ENCODE peak calls at places on chromosomes 13 and 19, in seven cellular contexts. One of them, this sample, is unnamed.
A peak's percentile ranks its signal among the peaks of the same experiment; 100 is the strongest.

GRCh38 chr13:110409581-110409992 is 102.5 kb downstream of the COL4A2 start:
- DNase-seq in neural progenitor cell: no peak
- DNase-seq in PC-9: peak; percentile 59
- DNase-seq in dorsolateral prefrontal cortex: no peak
- DNase-seq in left lung: no peak
- DNase-seq in cardiac muscle cell: peak; percentile 75
- DNase-seq in ovary: no peak
- DNase-seq in this sample: no peak

GRCh38 chr13:20709782-20710181 is 6.3 kb downstream of the IL17D start:
- DNase-seq in left lung: no peak
- DNase-seq in cardiac muscle cell: no peak
- DNase-seq in ovary: no peak
- DNase-seq in neural progenitor cell: no peak
- DNase-seq in dorsolateral prefrontal cortex: no peak
- DNase-seq in PC-9: no peak
- DNase-seq in this sample: no peak

GRCh38 chr19:16779539-16780163 is 49.5 kb upstream of the SIN3B start:
- DNase-seq in ovary: no peak
- DNase-seq in neural progenitor cell: no peak
- DNase-seq in left lung: no peak
- DNase-seq in dorsolateral prefrontal cortex: no peak
- DNase-seq in PC-9: no peak
- DNase-seq in cardiac muscle cell: peak; percentile 42
- DNase-seq in this sample: no peak

GRCh38 chr19:34732548-34733255 is 1.3 kb upstream of the ZNF181 start:
- DNase-seq in ovary: peak; percentile 38
- DNase-seq in cardiac muscle cell: no peak
- DNase-seq in dorsolateral prefrontal cortex: no peak
- DNase-seq in left lung: no peak
- DNase-seq in PC-9: no peak
- DNase-seq in neural progenitor cell: peak; percentile 16
- DNase-seq in this sample: no peak

GRCh38 chr19:18157465-18158063 is 4.6 kb downstream of the PIK3R2 start:
- DNase-seq in cardiac muscle cell: no peak
- DNase-seq in dorsolateral prefrontal cortex: peak; percentile 66
- DNase-seq in ovary: peak; percentile 59
- DNase-seq in neural progenitor cell: peak; percentile 79
- DNase-seq in PC-9: no peak
- DNase-seq in left lung: no peak
- DNase-seq in this sample: no peak

GRCh38 chr13:101998129-101998528 is 403.7 kb downstream of the FGF14 start:
- DNase-seq in left lung: no peak
- DNase-seq in PC-9: no peak
- DNase-seq in ovary: no peak
- DNase-seq in neural progenitor cell: no peak
- DNase-seq in dorsolateral prefrontal cortex: no peak
- DNase-seq in cardiac muscle cell: no peak
- DNase-seq in this sample: no peak

GRCh38 chr13:110365876-110366275 is 58.8 kb downstream of the COL4A2 start:
- DNase-seq in left lung: no peak
- DNase-seq in PC-9: no peak
- DNase-seq in cardiac muscle cell: no peak
- DNase-seq in neural progenitor cell: no peak
- DNase-seq in dorsolateral prefrontal cortex: no peak
- DNase-seq in ovary: no peak
- DNase-seq in this sample: no peak

GRCh38 chr13:36806102-36806501 is 12.9 kb upstream of the RFXAP start:
- DNase-seq in cardiac muscle cell: no peak
- DNase-seq in neural progenitor cell: no peak
- DNase-seq in ovary: no peak
- DNase-seq in dorsolateral prefrontal cortex: no peak
- DNase-seq in left lung: no peak
- DNase-seq in PC-9: no peak
- DNase-seq in this sample: no peak

GRCh38 chr13:28248080-28248479 is 109.7 kb downstream of the PAN3 start:
- DNase-seq in ovary: no peak
- DNase-seq in cardiac muscle cell: no peak
- DNase-seq in left lung: no peak
- DNase-seq in dorsolateral prefrontal cortex: no peak
- DNase-seq in PC-9: no peak
- DNase-seq in neural progenitor cell: no peak
- DNase-seq in this sample: no peak

GRCh38 chr19:3459322-3459881 is 20.9 kb downstream of the SMIM24 start:
- DNase-seq in dorsolateral prefrontal cortex: peak; percentile 36
- DNase-seq in neural progenitor cell: no peak
- DNase-seq in cardiac muscle cell: peak; percentile 96
- DNase-seq in left lung: peak; percentile 91
- DNase-seq in PC-9: no peak
- DNase-seq in ovary: peak; percentile 96
- DNase-seq in this sample: no peak
- H3K27ac ChIP-seq in dorsolateral prefrontal cortex: peak overlapping the region; percentile 85
- H3K27ac ChIP-seq in neural progenitor cell: no peak overlapping the region
- H3K27ac ChIP-seq in cardiac muscle cell: no peak overlapping the region
- H3K27ac ChIP-seq in left lung: peak overlapping the region; percentile 95
- H3K27ac ChIP-seq in PC-9: no peak overlapping the region
- H3K27ac ChIP-seq in ovary: peak overlapping the region; percentile 92
- H3K27ac ChIP-seq in this sample: no peak overlapping the region

GRCh38 chr19:5153601-5154128 is 184.8 kb downstream of the KDM4B start:
- DNase-seq in cardiac muscle cell: no peak
- DNase-seq in PC-9: no peak
- DNase-seq in ovary: no peak
- DNase-seq in neural progenitor cell: no peak
- DNase-seq in dorsolateral prefrontal cortex: no peak
- DNase-seq in left lung: no peak
- DNase-seq in this sample: no peak

GRCh38 chr19:5150902-5151741 is 182.2 kb downstream of the KDM4B start:
- DNase-seq in ovary: no peak
- DNase-seq in PC-9: no peak
- DNase-seq in dorsolateral prefrontal cortex: no peak
- DNase-seq in neural progenitor cell: no peak
- DNase-seq in cardiac muscle cell: no peak
- DNase-seq in left lung: no peak
- DNase-seq in this sample: peak; percentile 49

GRCh38 chr19:5150331-5150901 is 181.5 kb downstream of the KDM4B start:
- DNase-seq in ovary: no peak
- DNase-seq in PC-9: no peak
- DNase-seq in dorsolateral prefrontal cortex: no peak
- DNase-seq in cardiac muscle cell: no peak
- DNase-seq in neural progenitor cell: no peak
- DNase-seq in left lung: no peak
- DNase-seq in this sample: peak; percentile 56

GRCh38 chr19:5152767-5153532 is 184.0 kb downstream of the KDM4B start:
- DNase-seq in dorsolateral prefrontal cortex: no peak
- DNase-seq in PC-9: no peak
- DNase-seq in neural progenitor cell: no peak
- DNase-seq in cardiac muscle cell: no peak
- DNase-seq in left lung: no peak
- DNase-seq in ovary: no peak
- DNase-seq in this sample: no peak

DNA sequence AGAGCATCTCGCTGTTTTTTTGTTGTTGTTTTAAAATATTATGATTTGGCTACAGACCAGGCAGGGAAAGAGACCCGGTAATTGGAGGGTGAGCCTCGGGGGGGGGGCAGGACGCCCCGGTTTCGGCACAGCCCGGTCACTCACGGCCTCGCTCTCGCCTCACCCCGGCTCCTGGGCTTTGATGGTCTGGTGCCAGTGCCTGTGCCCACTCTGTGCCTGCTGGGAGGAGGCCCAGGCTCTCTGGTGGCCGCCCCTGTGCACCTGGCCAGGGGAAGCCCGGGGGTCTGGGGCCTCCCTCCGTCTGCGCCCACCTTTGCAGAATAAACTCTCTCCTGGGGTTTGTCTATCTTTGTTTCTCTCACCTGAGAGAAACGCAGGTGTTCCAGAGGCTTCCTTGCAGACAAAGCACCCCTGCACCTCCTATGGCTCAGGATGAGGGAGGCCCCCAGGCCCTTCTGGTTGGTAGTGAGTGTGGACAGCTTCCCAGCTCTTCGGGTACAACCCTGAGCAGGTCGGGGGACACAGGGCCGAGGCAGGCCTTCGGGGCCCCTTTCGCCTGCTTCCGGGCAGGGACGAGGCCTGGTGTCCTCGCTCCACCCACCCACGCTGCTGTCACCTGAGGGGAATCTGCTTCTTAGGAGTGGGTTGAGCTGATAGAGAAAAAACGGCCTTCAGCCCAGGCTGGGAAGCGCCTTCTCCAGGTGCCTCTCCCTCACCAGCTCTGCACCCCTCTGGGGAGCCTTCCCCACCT is 183.3 kb downstream of the KDM4B start:
- DNase-seq in ovary: no peak
- DNase-seq in PC-9: no peak
- DNase-seq in dorsolateral prefrontal cortex: no peak
- DNase-seq in left lung: no peak
- DNase-seq in cardiac muscle cell: no peak
- DNase-seq in neural progenitor cell: no peak
- DNase-seq in this sample: no peak
- TF ChIP-seq CTCF in ovary: no peak
- TF ChIP-seq CTCF in PC-9: no peak
- TF ChIP-seq CTCF in dorsolateral prefrontal cortex: no peak
- TF ChIP-seq CTCF in left lung: no peak
- TF ChIP-seq CTCF in cardiac muscle cell: no peak
- TF ChIP-seq CTCF in neural progenitor cell: no peak
- TF ChIP-seq CTCF in this sample: no peak

GRCh38 chr13:75373988-75374387 is 108.0 kb downstream of the TBC1D4 start:
- DNase-seq in dorsolateral prefrontal cortex: no peak
- DNase-seq in ovary: no peak
- DNase-seq in cardiac muscle cell: no peak
- DNase-seq in neural progenitor cell: no peak
- DNase-seq in PC-9: no peak
- DNase-seq in left lung: no peak
- DNase-seq in this sample: no peak
- H3K27ac ChIP-seq in dorsolateral prefrontal cortex: no peak overlapping the region
- H3K27ac ChIP-seq in ovary: no peak overlapping the region
- H3K27ac ChIP-seq in cardiac muscle cell: no peak overlapping the region
- H3K27ac ChIP-seq in neural progenitor cell: no peak overlapping the region
- H3K27ac ChIP-seq in PC-9: no peak overlapping the region
- H3K27ac ChIP-seq in left lung: no peak overlapping the region
- H3K27ac ChIP-seq in this sample: no peak overlapping the region

DNA sequence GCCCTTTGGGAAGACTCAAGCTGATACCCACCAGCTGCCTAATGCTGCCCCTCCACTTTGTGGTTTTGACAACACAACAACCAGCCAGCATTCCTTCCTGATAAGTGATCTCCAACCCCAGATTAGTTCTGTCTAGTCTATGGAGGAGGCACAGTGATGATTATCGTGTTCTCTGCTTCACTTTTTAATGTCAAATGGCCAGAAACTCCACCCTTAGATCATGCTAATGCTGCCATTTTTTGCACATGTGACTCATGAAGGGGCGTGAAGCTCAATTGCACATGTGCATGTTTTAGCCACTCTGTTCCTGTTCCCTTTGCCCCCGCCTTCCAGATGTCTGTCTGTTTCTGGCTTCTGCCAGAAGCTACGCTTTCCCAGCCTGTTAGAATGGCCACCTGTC is 199.8 kb downstream of the COG6 start:
- DNase-seq in left lung: no peak
- DNase-seq in ovary: no peak
- DNase-seq in dorsolateral prefrontal cortex: no peak
- DNase-seq in neural progenitor cell: no peak
- DNase-seq in cardiac muscle cell: peak; percentile 18
- DNase-seq in PC-9: no peak
- DNase-seq in this sample: no peak
- TF ChIP-seq CTCF in left lung: no peak
- TF ChIP-seq CTCF in ovary: no peak
- TF ChIP-seq CTCF in dorsolateral prefrontal cortex: no peak
- TF ChIP-seq CTCF in neural progenitor cell: no peak
- TF ChIP-seq CTCF in cardiac muscle cell: no peak
- TF ChIP-seq CTCF in PC-9: no peak
- TF ChIP-seq CTCF in this sample: no peak

GRCh38 chr19:50549927-50550593 is 18.2 kb downstream of the LRRC4B start:
- DNase-seq in left lung: no peak
- DNase-seq in ovary: no peak
- DNase-seq in neural progenitor cell: no peak
- DNase-seq in cardiac muscle cell: no peak
- DNase-seq in PC-9: no peak
- DNase-seq in dorsolateral prefrontal cortex: no peak
- DNase-seq in this sample: no peak

GRCh38 chr19:50551713-50552187 is 16.5 kb downstream of the LRRC4B start:
- DNase-seq in dorsolateral prefrontal cortex: peak; percentile 38
- DNase-seq in ovary: no peak
- DNase-seq in PC-9: no peak
- DNase-seq in cardiac muscle cell: peak; percentile 27
- DNase-seq in neural progenitor cell: peak; percentile 83
- DNase-seq in left lung: no peak
- DNase-seq in this sample: no peak

GRCh38 chr19:50550594-50550966 is 17.7 kb downstream of the LRRC4B start:
- DNase-seq in left lung: no peak
- DNase-seq in cardiac muscle cell: no peak
- DNase-seq in neural progenitor cell: no peak
- DNase-seq in PC-9: no peak
- DNase-seq in ovary: no peak
- DNase-seq in dorsolateral prefrontal cortex: no peak
- DNase-seq in this sample: no peak

GRCh38 chr19:50552540-50552939 is 15.7 kb downstream of the LRRC4B start:
- DNase-seq in dorsolateral prefrontal cortex: no peak
- DNase-seq in ovary: no peak
- DNase-seq in neural progenitor cell: no peak
- DNase-seq in cardiac muscle cell: no peak
- DNase-seq in PC-9: no peak
- DNase-seq in left lung: no peak
- DNase-seq in this sample: no peak

GRCh38 chr19:50551034-50551712 is 17.1 kb downstream of the LRRC4B start:
- DNase-seq in ovary: no peak
- DNase-seq in PC-9: no peak
- DNase-seq in left lung: no peak
- DNase-seq in neural progenitor cell: peak; percentile 34
- DNase-seq in dorsolateral prefrontal cortex: no peak
- DNase-seq in cardiac muscle cell: no peak
- DNase-seq in this sample: no peak
- H3K27ac ChIP-seq in ovary: no peak overlapping the region
- H3K27ac ChIP-seq in PC-9: no peak overlapping the region
- H3K27ac ChIP-seq in left lung: no peak overlapping the region
- H3K27ac ChIP-seq in neural progenitor cell: no peak overlapping the region
- H3K27ac ChIP-seq in dorsolateral prefrontal cortex: peak overlapping the region; percentile 96
- H3K27ac ChIP-seq in cardiac muscle cell: no peak overlapping the region
- H3K27ac ChIP-seq in this sample: no peak overlapping the region

This sample was measured in RWPE2.